ENCODE peak calls at places on chromosomes 6 and 20, in five cellular contexts. One of them, this sample, is unnamed. For H3K27me3, the result is how much of the 10 kb centered on the place peaks cover.

GRCh38 chr6:106431972-106432371 is 71.5 kb downstream of the CRYBG1 start:
- DNase-seq in heart left ventricle: no peak
- DNase-seq in breast epithelium: no peak
- DNase-seq in prostate gland: no peak
- DNase-seq in adrenal gland: no peak
- DNase-seq in this sample: no peak

GRCh38 chr6:5961836-5962235 is 44.9 kb downstream of the NRN1 start:
- DNase-seq in prostate gland: no peak
- DNase-seq in adrenal gland: no peak
- DNase-seq in heart left ventricle: no peak
- DNase-seq in breast epithelium: no peak
- DNase-seq in this sample: no peak

GRCh38 chr20:4082406-4083102 is 67.2 kb upstream of the RNF24 start:
- DNase-seq in prostate gland: no peak
- DNase-seq in adrenal gland: peak
- DNase-seq in breast epithelium: no peak
- DNase-seq in heart left ventricle: peak
- DNase-seq in this sample: no peak

GRCh38 chr6:225121-225721 is 67.1 kb upstream of the DUSP22 start:
- DNase-seq in breast epithelium: no peak
- DNase-seq in prostate gland: no peak
- DNase-seq in heart left ventricle: peak
- DNase-seq in adrenal gland: peak
- DNase-seq in this sample: no peak

GRCh38 chr20:16391003-16391402 is 182.2 kb downstream of the KIF16B start:
- DNase-seq in breast epithelium: no peak
- DNase-seq in heart left ventricle: no peak
- DNase-seq in prostate gland: no peak
- DNase-seq in adrenal gland: no peak
- DNase-seq in this sample: no peak

GRCh38 chr6:146032387-146032786 is 3.5 kb downstream of the GRM1 start:
- DNase-seq in heart left ventricle: no peak
- DNase-seq in breast epithelium: no peak
- DNase-seq in prostate gland: no peak
- DNase-seq in adrenal gland: no peak
- DNase-seq in this sample: no peak

GRCh38 chr6:15061176-15061575 is 184.7 kb upstream of the JARID2 start:
- DNase-seq in heart left ventricle: no peak
- DNase-seq in breast epithelium: no peak
- DNase-seq in adrenal gland: no peak
- DNase-seq in prostate gland: no peak
- DNase-seq in this sample: no peak

GRCh38 chr6:16635810-16636602 is 125.3 kb downstream of the ATXN1 start:
- DNase-seq in adrenal gland: no peak
- DNase-seq in heart left ventricle: no peak
- DNase-seq in prostate gland: peak
- DNase-seq in breast epithelium: no peak
- DNase-seq in this sample: no peak

GRCh38 chr20:50327666-50328065 is 137.0 kb downstream of the CEBPB start:
- DNase-seq in heart left ventricle: no peak
- DNase-seq in adrenal gland: no peak
- DNase-seq in breast epithelium: no peak
- DNase-seq in prostate gland: no peak
- DNase-seq in this sample: no peak

GRCh38 chr6:44269921-44270525 is at the start of gene TMEM151B:
- DNase-seq in breast epithelium: no peak
- DNase-seq in prostate gland: no peak
- DNase-seq in heart left ventricle: no peak
- DNase-seq in adrenal gland: peak
- DNase-seq in this sample: no peak

GRCh38 chr6:107576852-107577251 is 86.9 kb downstream of the SOBP start:
- DNase-seq in adrenal gland: no peak
- DNase-seq in prostate gland: no peak
- DNase-seq in heart left ventricle: no peak
- DNase-seq in breast epithelium: no peak
- DNase-seq in this sample: no peak

GRCh38 chr6:120545353-120545752 is 788.9 kb downstream of the TBC1D32 start:
- DNase-seq in breast epithelium: no peak
- DNase-seq in adrenal gland: no peak
- DNase-seq in heart left ventricle: no peak
- DNase-seq in prostate gland: no peak
- DNase-seq in this sample: no peak

GRCh38 chr20:9993133-9993532 is 41.7 kb upstream of the ANKEF1 start:
- DNase-seq in breast epithelium: no peak
- DNase-seq in adrenal gland: no peak
- DNase-seq in heart left ventricle: no peak
- DNase-seq in prostate gland: no peak
- DNase-seq in this sample: no peak

GRCh38 chr6:31707701-31708100 is 1.0 kb downstream of the LY6G6F start:
- DNase-seq in heart left ventricle: no peak
- DNase-seq in adrenal gland: no peak
- DNase-seq in breast epithelium: no peak
- DNase-seq in prostate gland: no peak
- DNase-seq in this sample: no peak

GRCh38 chr6:106444777-106445507 is 84.4 kb downstream of the CRYBG1 start:
- DNase-seq in breast epithelium: no peak
- DNase-seq in prostate gland: peak
- DNase-seq in adrenal gland: no peak
- DNase-seq in heart left ventricle: no peak
- DNase-seq in this sample: no peak

GRCh38 chr20:56566621-56567020 is 33.6 kb downstream of the FAM209B start:
- DNase-seq in adrenal gland: no peak
- DNase-seq in prostate gland: no peak
- DNase-seq in breast epithelium: no peak
- DNase-seq in heart left ventricle: peak
- DNase-seq in this sample: no peak

GRCh38 chr6:136052046-136052445 is 198.1 kb downstream of the MTFR2 start:
- DNase-seq in breast epithelium: no peak
- DNase-seq in prostate gland: no peak
- DNase-seq in heart left ventricle: no peak
- DNase-seq in adrenal gland: no peak
- DNase-seq in this sample: no peak

GRCh38 chr20:56796345-56796744 is 167.2 kb downstream of the TFAP2C start:
- DNase-seq in adrenal gland: no peak
- DNase-seq in prostate gland: no peak
- DNase-seq in breast epithelium: no peak
- DNase-seq in heart left ventricle: no peak
- DNase-seq in this sample: no peak

GRCh38 chr6:121823437-121823851 is 388.0 kb downstream of the GJA1 start:
- DNase-seq in adrenal gland: no peak
- DNase-seq in prostate gland: no peak
- DNase-seq in heart left ventricle: no peak
- DNase-seq in breast epithelium: no peak
- DNase-seq in this sample: no peak

GRCh38 chr6:167210375-167211295 is 52.9 kb upstream of the GPR31 start:
- DNase-seq in breast epithelium: no peak
- DNase-seq in heart left ventricle: no peak
- DNase-seq in adrenal gland: no peak
- DNase-seq in prostate gland: peak
- DNase-seq in this sample: no peak

GRCh38 chr6:81228912-81229540 is 523.5 kb downstream of the TENT5A start:
- DNase-seq in heart left ventricle: no peak
- DNase-seq in adrenal gland: no peak
- DNase-seq in prostate gland: no peak
- DNase-seq in breast epithelium: no peak
- DNase-seq in this sample: no peak

GRCh38 chr6:86715676-86716075 is 221.7 kb upstream of the HTR1E start:
- DNase-seq in adrenal gland: no peak
- DNase-seq in heart left ventricle: no peak
- DNase-seq in breast epithelium: no peak
- DNase-seq in prostate gland: no peak
- DNase-seq in this sample: no peak

GRCh38 chr6:106087548-106088325 is 1.6 kb downstream of the PRDM1 start:
- DNase-seq in breast epithelium: no peak
- DNase-seq in adrenal gland: peak
- DNase-seq in prostate gland: no peak
- DNase-seq in heart left ventricle: peak
- DNase-seq in this sample: no peak

GRCh38 chr20:32037929-32038328 is 14.1 kb upstream of the HCK start:
- DNase-seq in prostate gland: no peak
- DNase-seq in breast epithelium: no peak
- DNase-seq in heart left ventricle: no peak
- DNase-seq in adrenal gland: no peak
- DNase-seq in this sample: no peak

GRCh38 chr6:42762338-42762929 is 16.5 kb upstream of the TBCC start:
- DNase-seq in breast epithelium: no peak
- DNase-seq in adrenal gland: no peak
- DNase-seq in prostate gland: no peak
- DNase-seq in heart left ventricle: no peak
- DNase-seq in this sample: no peak

GRCh38 chr6:35214869-35215664 is 1.3 kb downstream of the SCUBE3 start:
- DNase-seq in adrenal gland: no peak
- DNase-seq in heart left ventricle: no peak
- DNase-seq in breast epithelium: no peak
- DNase-seq in prostate gland: no peak
- DNase-seq in this sample: no peak

GRCh38 chr6:44828780-44829179 is 441.3 kb downstream of the CDC5L start:
- DNase-seq in heart left ventricle: no peak
- DNase-seq in prostate gland: no peak
- DNase-seq in adrenal gland: no peak
- DNase-seq in breast epithelium: no peak
- DNase-seq in this sample: no peak

GRCh38 chr6:31538805-31539400 is 2.9 kb downstream of the DDX39B start:
- DNase-seq in heart left ventricle: no peak
- DNase-seq in adrenal gland: peak
- DNase-seq in prostate gland: no peak
- DNase-seq in breast epithelium: no peak
- DNase-seq in this sample: no peak

DNA sequence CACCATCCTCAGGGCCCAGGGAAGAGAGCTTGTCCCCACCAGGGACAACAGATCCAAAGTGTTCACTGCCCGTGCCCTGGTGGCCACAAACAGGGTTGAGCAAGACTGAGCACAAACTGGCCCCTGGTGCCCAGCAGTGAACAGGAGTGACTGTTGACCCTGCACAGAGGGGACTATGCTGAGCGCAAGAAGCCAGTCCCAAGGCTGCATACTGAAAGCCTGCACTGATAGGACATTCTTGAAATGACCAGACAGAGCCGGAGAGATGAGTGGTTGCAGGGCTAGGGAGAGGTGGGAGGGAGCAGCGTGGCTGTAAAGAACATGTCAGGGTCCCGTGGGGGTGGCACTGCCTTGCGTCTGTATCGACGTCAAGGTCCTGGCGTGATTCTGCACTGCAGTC is 2.9 kb upstream of the FNDC11 start:
- DNase-seq in prostate gland: no peak
- DNase-seq in heart left ventricle: no peak
- DNase-seq in breast epithelium: no peak
- DNase-seq in adrenal gland: no peak
- DNase-seq in this sample: no peak
- H3K27me3 ChIP-seq in prostate gland: under half
- H3K27me3 ChIP-seq in heart left ventricle: under half
- H3K27me3 ChIP-seq in breast epithelium: under half
- H3K27me3 ChIP-seq in adrenal gland: under half
- H3K27me3 ChIP-seq in this sample: under half

GRCh38 chr6:56957856-56958255 is 2.9 kb downstream of the BEND6 start:
- DNase-seq in heart left ventricle: no peak
- DNase-seq in adrenal gland: no peak
- DNase-seq in breast epithelium: no peak
- DNase-seq in prostate gland: no peak
- DNase-seq in this sample: no peak

GRCh38 chr6:56956481-56956880 is 1.6 kb downstream of the BEND6 start:
- DNase-seq in prostate gland: no peak
- DNase-seq in adrenal gland: no peak
- DNase-seq in heart left ventricle: no peak
- DNase-seq in breast epithelium: no peak
- DNase-seq in this sample: no peak

GRCh38 chr6:56954389-56955170 is at the start of gene BEND6:
- DNase-seq in prostate gland: peak
- DNase-seq in adrenal gland: peak
- DNase-seq in breast epithelium: no peak
- DNase-seq in heart left ventricle: no peak
- DNase-seq in this sample: peak

GRCh38 chr6:56953597-56954388 is 1.1 kb upstream of the BEND6 start:
- DNase-seq in prostate gland: no peak
- DNase-seq in breast epithelium: no peak
- DNase-seq in heart left ventricle: no peak
- DNase-seq in adrenal gland: peak
- DNase-seq in this sample: no peak

GRCh38 chr6:56955171-56956155 is 556 bp downstream of the BEND6 start:
- DNase-seq in breast epithelium: peak
- DNase-seq in heart left ventricle: peak
- DNase-seq in adrenal gland: peak
- DNase-seq in prostate gland: peak
- DNase-seq in this sample: peak
- TF ChIP-seq CTCF in breast epithelium: peak
- TF ChIP-seq CTCF in heart left ventricle: peak
- TF ChIP-seq CTCF in adrenal gland: peak
- TF ChIP-seq CTCF in prostate gland: peak
- TF ChIP-seq CTCF in this sample: peak

DNA sequence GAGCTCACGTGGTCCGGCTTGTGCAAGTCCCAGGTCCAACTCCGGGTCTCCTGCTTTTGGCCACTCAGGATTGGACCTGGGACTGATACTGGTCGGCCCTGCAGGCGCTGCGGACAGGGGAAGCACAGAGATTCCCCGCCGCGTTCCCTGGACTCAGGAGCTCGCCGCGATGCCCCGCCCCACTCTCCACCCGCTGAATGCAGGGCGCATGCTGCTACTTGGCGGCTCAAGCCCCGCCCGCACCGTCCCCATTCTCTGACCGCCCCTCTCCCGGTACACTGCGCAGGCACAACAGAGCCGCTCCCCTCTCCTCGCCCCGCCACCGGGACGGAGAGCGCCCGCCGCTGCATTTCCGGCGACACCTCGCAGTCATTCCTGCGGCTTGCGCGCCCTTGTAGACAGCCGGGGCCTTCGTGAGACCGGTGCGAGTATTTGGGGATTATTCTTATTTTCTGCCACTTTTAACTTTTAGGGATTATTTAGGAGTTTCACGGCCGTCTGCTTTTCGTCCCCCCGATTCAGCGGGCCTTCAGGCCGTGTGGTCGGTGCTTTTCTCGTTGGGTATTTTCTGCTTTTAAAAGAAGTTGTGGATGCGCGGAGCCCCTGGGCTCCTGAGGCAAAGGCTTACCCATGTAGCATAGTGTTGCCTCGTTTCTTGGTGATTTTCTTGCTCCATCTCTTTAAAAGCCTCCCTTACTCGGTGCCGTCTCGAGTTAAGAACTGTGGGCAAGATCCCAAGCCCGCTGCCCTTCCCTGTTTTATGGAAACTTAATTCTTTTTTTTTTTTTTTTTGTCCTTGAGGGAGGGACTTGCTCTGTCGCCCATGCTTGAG is at the start of gene TMEM14C:
- DNase-seq in heart left ventricle: peak
- DNase-seq in breast epithelium: peak
- DNase-seq in prostate gland: peak
- DNase-seq in adrenal gland: peak
- DNase-seq in this sample: peak
- TF ChIP-seq POLR2A in heart left ventricle: no peak
- TF ChIP-seq POLR2A in breast epithelium: peak
- TF ChIP-seq POLR2A in prostate gland: peak
- TF ChIP-seq POLR2A in adrenal gland: peak
- TF ChIP-seq POLR2A in this sample: no peak

DNA sequence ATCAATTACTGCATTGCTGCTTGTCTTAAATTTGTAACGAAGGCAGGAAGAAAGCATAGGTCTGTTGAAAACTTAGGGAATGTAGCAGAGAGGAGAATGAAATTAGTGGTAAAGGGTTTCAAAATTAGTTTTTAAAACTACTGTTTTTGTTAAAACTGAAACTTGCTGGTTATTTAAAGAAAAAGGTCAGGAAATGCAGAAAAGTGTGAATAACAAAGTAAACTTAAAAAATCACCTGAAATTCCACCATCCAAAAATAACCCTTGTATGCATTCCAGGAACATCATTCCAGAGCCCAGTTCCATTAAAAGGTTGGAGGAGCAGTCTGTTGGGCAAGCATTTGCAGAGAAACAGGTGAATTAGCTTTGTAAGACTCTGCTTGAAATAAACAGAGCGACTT is 3.1 kb upstream of the MOXD1 start:
- DNase-seq in breast epithelium: no peak
- DNase-seq in heart left ventricle: no peak
- DNase-seq in adrenal gland: no peak
- DNase-seq in prostate gland: no peak
- DNase-seq in this sample: no peak
- H3K27me3 ChIP-seq in breast epithelium: under half
- H3K27me3 ChIP-seq in heart left ventricle: under half
- H3K27me3 ChIP-seq in adrenal gland: under half
- H3K27me3 ChIP-seq in prostate gland: under half
- H3K27me3 ChIP-seq in this sample: under half

This sample was measured in stomach.